ENCODE peak calls at places on chromosomes 4 and X, in five cellular contexts. L is cardiac muscle cell, K is Karpas-422, X is left lung, J is SK-N-SH. Z is an unnamed sample.
A peak's percentile ranks its signal among the peaks of the same experiment; 100 is the strongest.

GRCh38 chr4:161320377-161320776 is 843.4 kb downstream of the FSTL5 start:
- DNase-seq in X (no peak), K (peak; percentile 85), J (peak; percentile 2), L (peak; percentile 57), Z (peak; percentile 2)

GRCh38 chrX:103776586-103776985 is at the start of gene PLP1:
- DNase-seq in X (no peak), J (no peak), L (no peak), K (no peak), Z (no peak)

GRCh38 chrX:136725446-136726104 is 55.2 kb downstream of the ARHGEF6 start:
- DNase-seq in K (no peak), L (no peak), J (no peak), X (no peak), Z (no peak)

GRCh38 chrX:13938053-13938765 is 91.5 kb downstream of the GEMIN8 start:
- DNase-seq in X (peak; percentile 79), K (no peak), L (peak; percentile 64), J (peak; percentile 82), Z (peak; percentile 92)

GRCh38 chr4:681736-682451 is 7.1 kb downstream of the SLC49A3 start:
- DNase-seq in X (peak; percentile 88), J (peak; percentile 88), L (no peak), K (no peak), Z (peak; percentile 99)

GRCh38 chrX:45422216-45422925 is 221.7 kb upstream of the DIPK2B start:
- DNase-seq in K (no peak), L (no peak), X (no peak), J (no peak), Z (no peak)

GRCh38 chr4:95243892-95244291 is 304.9 kb downstream of the UNC5C start:
- DNase-seq in X (no peak), J (no peak), L (no peak), K (no peak), Z (no peak)

GRCh38 chr4:57040510-57040909 is 61.8 kb downstream of the POLR2B start:
- DNase-seq in X (no peak), K (no peak), J (no peak), L (no peak), Z (no peak)

GRCh38 chr4:177404980-177405379 is 37.3 kb downstream of the AGA start:
- DNase-seq in J (no peak), L (peak; percentile 30), X (no peak), K (no peak), Z (no peak)

GRCh38 chr4:109041463-109041862 is 261.0 kb downstream of the COL25A1 start:
- DNase-seq in K (no peak), X (no peak), J (no peak), L (no peak), Z (no peak)

GRCh38 chr4:34261799-34262314 is 1982.5 kb downstream of the ARAP2 start:
- DNase-seq in L (no peak), K (no peak), X (no peak), J (no peak), Z (no peak)

GRCh38 chr4:21801661-21802355 is 146.8 kb downstream of the KCNIP4 start:
- DNase-seq in L (no peak), J (no peak), X (no peak), K (no peak), Z (no peak)

GRCh38 chr4:8331567-8331955 is 62.0 kb downstream of the HTRA3 start:
- DNase-seq in J (no peak), X (no peak), K (no peak), L (no peak), Z (no peak)

GRCh38 chr4:186604124-186604627 is 48.8 kb upstream of the MTNR1A start:
- DNase-seq in J (no peak), X (no peak), L (no peak), K (no peak), Z (no peak)

GRCh38 chr4:105122334-105122733 is 24.3 kb upstream of the TET2 start:
- DNase-seq in K (no peak), L (peak; percentile 20), X (no peak), J (no peak), Z (peak; percentile 24)

GRCh38 chr4:85883180-85883579 is 408.2 kb downstream of the ARHGAP24 start:
- DNase-seq in X (no peak), K (no peak), L (no peak), J (no peak), Z (no peak)

GRCh38 chrX:134836497-134836968 is 154.3 kb upstream of the SMIM10 start:
- DNase-seq in X (no peak), L (no peak), K (no peak), J (no peak), Z (no peak)

GRCh38 chrX:31201503-31201902 is 129.7 kb upstream of the FTHL17 start:
- DNase-seq in J (no peak), X (no peak), K (no peak), L (no peak), Z (no peak)

GRCh38 chr4:127586922-127587571 is 45.7 kb upstream of the INTU start:
- DNase-seq in L (peak; percentile 65), K (peak; percentile 75), J (peak; percentile 44), X (no peak), Z (peak; percentile 63)

GRCh38 chrX:135086197-135086854 is 34.0 kb downstream of the ETDB start:
- DNase-seq in X (no peak), L (peak; percentile 66), J (peak; percentile 54), K (peak; percentile 88), Z (peak; percentile 64)

GRCh38 chr4:56123051-56123450 is 174.3 kb downstream of the CEP135 start:
- DNase-seq in K (no peak), J (no peak), X (no peak), L (no peak), Z (no peak)

GRCh38 chrX:116317409-116317808 is 119.0 kb upstream of the SLC6A14 start:
- DNase-seq in K (no peak), X (no peak), L (peak; percentile 49), J (no peak), Z (no peak)

GRCh38 chrX:151901821-151902220 is 10.9 kb upstream of the MAGEA4 start:
- DNase-seq in X (no peak), L (no peak), J (no peak), K (no peak), Z (no peak)

GRCh38 chrX:107725761-107726555 is 49.6 kb downstream of the TSC22D3 start:
- DNase-seq in K (no peak), L (no peak), X (no peak), J (no peak), Z (no peak)

GRCh38 chr4:182916483-182917181 is 554 bp downstream of the DCTD start:
- DNase-seq in X (peak; percentile 85), K (peak; percentile 40), J (no peak), L (peak; percentile 52), Z (no peak)

GRCh38 chrX:51496501-51497291 is at the start of gene NUDT11:
- DNase-seq in J (peak; percentile 80), K (no peak), L (peak; percentile 86), X (peak; percentile 83), Z (peak; percentile 82)

GRCh38 chr4:130185123-130185522 is 1089.2 kb downstream of the C4orf33 start:
- DNase-seq in L (no peak), K (no peak), J (no peak), X (no peak), Z (no peak)

GRCh38 chr4:76601791-76602190 is 166.8 kb downstream of the SHROOM3 start:
- DNase-seq in L (no peak), X (no peak), K (no peak), J (no peak), Z (no peak)

GRCh38 chr4:180828455-180829018 is 1414.7 kb upstream of the TENM3 start:
- DNase-seq in L (peak; percentile 73), K (peak; percentile 58), X (no peak), J (peak; percentile 51), Z (peak; percentile 10)

GRCh38 chr4:47647029-47647428 is 162.0 kb downstream of the ATP10D start:
- DNase-seq in K (no peak), J (no peak), L (no peak), X (no peak), Z (no peak)

GRCh38 chr4:120331486-120332281 is 265.0 kb upstream of the MAD2L1 start:
- DNase-seq in L (no peak), X (no peak), J (no peak), K (no peak), Z (no peak)

GRCh38 chrX:87621697-87622096 is 104.1 kb downstream of the KLHL4 start:
- DNase-seq in L (peak; percentile 63), J (no peak), X (no peak), K (no peak), Z (no peak)

GRCh38 chrX:25016938-25017598 is 1.3 kb upstream of the ARX start:
- DNase-seq in X (no peak), L (no peak), J (no peak), K (no peak), Z (peak; percentile 76)

GRCh38 chr4:154998773-154999172 is 209.7 kb upstream of the NPY2R start:
- DNase-seq in L (no peak), K (no peak), J (no peak), X (no peak), Z (no peak)
- H3K4me3 ChIP-seq in L (no peak overlapping the region), K (no peak overlapping the region), J (no peak overlapping the region), X (no peak overlapping the region), Z (no peak overlapping the region)

DNA sequence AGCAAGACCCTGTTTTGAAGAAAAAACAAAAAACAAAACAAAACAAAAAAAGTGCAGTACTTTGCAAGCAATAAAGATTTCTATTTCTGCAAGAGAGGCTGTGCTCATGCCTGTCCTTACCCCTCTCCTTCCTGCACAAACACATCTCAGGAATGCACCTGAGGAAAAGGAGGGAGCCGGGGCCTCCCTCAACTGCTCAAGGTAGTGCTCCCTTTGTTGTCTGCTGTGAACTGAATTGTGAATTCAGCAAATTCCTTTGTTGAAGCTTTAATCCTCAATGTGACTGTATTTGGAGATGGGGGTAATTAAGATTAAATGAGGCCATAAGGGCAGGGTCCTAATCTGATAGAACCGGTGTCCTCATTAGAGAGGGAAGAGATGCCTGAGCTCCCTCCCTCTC is 13.9 kb downstream of the FTSJ1 start:
- DNase-seq in J (no peak), K (no peak), L (no peak), X (no peak), Z (no peak)
- H3K36me3 ChIP-seq in J (no peaks in the 10 kb centered on the region), K (no peaks in the 10 kb centered on the region), L (no peaks in the 10 kb centered on the region), X (peaks cover 6% of the 10 kb centered on the region), Z (no peaks in the 10 kb centered on the region)

GRCh38 chrX:16785247-16786138 is 773 bp upstream of the TXLNG start:
- DNase-seq in X (no peak), J (peak; percentile 27), K (peak; percentile 60), L (peak; percentile 49), Z (no peak)

GRCh38 chrX:16783452-16783851 is 2.8 kb upstream of the TXLNG start:
- DNase-seq in X (no peak), J (no peak), K (no peak), L (no peak), Z (no peak)

GRCh38 chrX:16786139-16786790 is at the start of gene TXLNG:
- DNase-seq in X (peak; percentile 96), J (peak; percentile 98), K (peak; percentile 100), L (peak; percentile 100), Z (peak; percentile 99)

GRCh38 chrX:16786791-16787735 is 797 bp downstream of the TXLNG start:
- DNase-seq in K (peak; percentile 78), J (peak; percentile 68), X (peak; percentile 74), L (peak; percentile 30), Z (peak; percentile 82)

GRCh38 chrX:16788477-16788876 is 2.2 kb downstream of the TXLNG start:
- DNase-seq in J (no peak), L (no peak), X (no peak), K (no peak), Z (no peak)
- H3K4me3 ChIP-seq in J (no peak overlapping the region), L (no peak overlapping the region), X (no peak overlapping the region), K (peak overlapping the region; percentile 79), Z (no peak overlapping the region)

DNA sequence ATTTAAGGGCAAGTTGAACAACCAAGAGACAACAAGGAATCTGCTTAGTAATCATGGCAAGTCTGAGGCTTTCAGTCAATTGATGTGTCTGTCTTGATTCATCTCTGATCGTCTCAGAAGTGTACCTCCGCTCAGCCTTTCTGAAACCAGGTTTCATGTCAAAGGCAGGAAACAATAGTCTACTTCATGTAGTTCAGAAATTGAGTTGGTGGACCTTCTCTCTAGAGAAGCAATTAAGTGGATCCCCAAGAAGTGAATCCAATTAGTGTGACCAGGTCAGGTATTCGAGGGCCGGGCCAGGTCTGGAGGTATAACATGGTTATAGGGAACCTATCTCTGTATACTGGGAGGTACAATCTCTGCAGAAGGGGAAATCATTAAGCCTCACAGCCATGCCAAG is 31.9 kb downstream of the DAPP1 start:
- DNase-seq in L (no peak), J (no peak), X (no peak), K (no peak), Z (no peak)
- H3K36me3 ChIP-seq in L (no peaks in the 10 kb centered on the region), J (no peaks in the 10 kb centered on the region), X (no peaks in the 10 kb centered on the region), K (peaks cover 18% of the 10 kb centered on the region), Z (no peaks in the 10 kb centered on the region)

Z was measured in H7.